ENCODE peak calls at places on chromosomes 7 and 10, in nine cellular contexts. G is PC-3, M is heart left ventricle, L is stomach, J is astrocyte, T is GM23248, O is small intestine, N is K562, Y is tibial artery. W is an unnamed sample. For H3K27me3 and H3K9me3, the result is how much of the 10 kb centered on the place peaks cover.

GRCh38 chr10:71357792-71358265 is 38.8 kb downstream of the SLC29A3 start:
- DNase-seq in J (no peak), M (no peak), T (peak), Y (no peak), N (peak), O (no peak), L (no peak), G (no peak), W (no peak)

GRCh38 chr7:122770943-122771342 is 68.2 kb upstream of the RNF148 start:
- DNase-seq in M (no peak), T (no peak), O (no peak), N (no peak), L (no peak), Y (no peak), J (no peak), G (no peak), W (no peak)

GRCh38 chr10:30816812-30817193 is 187.2 kb upstream of the LYZL2 start:
- DNase-seq in G (no peak), Y (no peak), L (no peak), N (no peak), T (no peak), M (no peak), O (no peak), J (no peak), W (no peak)

GRCh38 chr7:79684384-79684783 is 230.9 kb upstream of the MAGI2 start:
- DNase-seq in Y (no peak), O (no peak), M (no peak), T (no peak), J (no peak), G (no peak), L (no peak), N (no peak), W (no peak)

GRCh38 chr7:135147341-135147898 is 452 bp upstream of the TMEM140 start:
- DNase-seq in L (no peak), G (no peak), O (peak), M (no peak), N (no peak), T (peak), J (no peak), Y (no peak), W (no peak)

GRCh38 chr10:113313048-113313611 is 239.7 kb upstream of the HABP2 start:
- DNase-seq in Y (no peak), N (no peak), T (no peak), O (no peak), L (no peak), J (no peak), M (no peak), G (no peak), W (no peak)

GRCh38 chr10:2188371-2188770 is 451.0 kb upstream of the ADARB2 start:
- DNase-seq in M (no peak), Y (no peak), J (no peak), G (no peak), L (no peak), N (no peak), O (no peak), T (no peak), W (no peak)

GRCh38 chr7:139541600-139542307 is 18.3 kb downstream of the CLEC2L start:
- DNase-seq in L (no peak), Y (no peak), G (no peak), M (no peak), J (no peak), T (no peak), N (no peak), O (no peak), W (peak)

GRCh38 chr7:140074780-140075179 is 12.0 kb upstream of the PARP12 start:
- DNase-seq in Y (no peak), N (no peak), M (no peak), L (no peak), O (no peak), T (no peak), G (no peak), J (peak), W (no peak)

GRCh38 chr7:26534649-26535482 is 243.2 kb downstream of the SNX10 start:
- DNase-seq in O (no peak), J (no peak), L (no peak), T (no peak), Y (no peak), N (no peak), G (no peak), M (no peak), W (no peak)

GRCh38 chr10:22489975-22490374 is 144.7 kb downstream of the SPAG6 start:
- DNase-seq in M (no peak), Y (no peak), O (no peak), J (no peak), L (no peak), T (no peak), G (no peak), N (no peak), W (no peak)
- H3K4me3 ChIP-seq in M (no peak), Y (no peak), O (no peak), J (no peak), L (no peak), T (no peak), G (no peak), N (no peak), W (no peak)

GRCh38 chr10:99521474-99522077 is 11.2 kb upstream of the NKX2-3 start:
- DNase-seq in Y (no peak), O (no peak), N (no peak), J (no peak), G (no peak), M (no peak), L (no peak), T (no peak), W (no peak)
- H3K27me3 ChIP-seq in Y (under half), O (under half), N (under half), J (half or more), G (under half), M (half or more), L (half or more), T (half or more), W (under half)

GRCh38 chr10:26445411-26446031 is 7.4 kb downstream of the APBB1IP start:
- DNase-seq in J (no peak), T (peak), M (no peak), L (no peak), O (no peak), Y (no peak), G (no peak), N (no peak), W (no peak)
- H3K9me3 ChIP-seq in J (under half), T (under half), M (under half), L (under half), O (under half), Y (under half), G (under half), N (under half), W (under half)

GRCh38 chr7:124412531-124412930 is 353.1 kb downstream of the GPR37 start:
- DNase-seq in M (no peak), Y (no peak), T (no peak), O (no peak), N (no peak), J (no peak), G (no peak), L (no peak), W (no peak)
- H3K4me3 ChIP-seq in M (no peak), Y (no peak), T (no peak), O (no peak), N (no peak), J (no peak), G (no peak), L (no peak), W (no peak)